ENCODE peak calls at places on chromosomes 4 and X, in five cellular contexts. R is HCT116, E is ascending aorta, S is psoas muscle, O is K562. H is an unnamed sample.
A peak's percentile ranks its signal among the peaks of the same experiment; 100 is the strongest.

GRCh38 chr4:166169111-166169510 is 296.1 kb downstream of the TLL1 start:
- DNase-seq in S (no peak), R (peak; percentile 7), O (no peak), E (no peak), H (no peak)

GRCh38 chr4:152369903-152370296 is 166.0 kb downstream of the FBXW7 start:
- DNase-seq in S (no peak), R (no peak), E (no peak), O (no peak), H (no peak)

GRCh38 chrX:153640045-153640686 is 6.8 kb upstream of the DUSP9 start:
- DNase-seq in O (peak; percentile 3), S (peak; percentile 33), R (no peak), E (no peak), H (no peak)

GRCh38 chrX:24341795-24342194 is 18.6 kb upstream of the SUPT20HL1 start:
- DNase-seq in E (no peak), O (no peak), R (no peak), S (no peak), H (no peak)

GRCh38 chr4:173490817-173491518 is 39.1 kb downstream of the HAND2 start:
- DNase-seq in R (no peak), E (no peak), S (no peak), O (no peak), H (no peak)

GRCh38 chrX:41605144-41605543 is 83.6 kb upstream of the GPR34 start:
- DNase-seq in E (no peak), S (no peak), R (no peak), O (no peak), H (no peak)

GRCh38 chrX:151386838-151387459 is 10.1 kb upstream of the VMA21 start:
- DNase-seq in E (no peak), R (no peak), O (no peak), S (no peak), H (no peak)

GRCh38 chr4:105215609-105216313 is 69.1 kb downstream of the TET2 start:
- DNase-seq in O (no peak), R (no peak), S (no peak), E (no peak), H (no peak)

GRCh38 chrX:40096395-40097091 is 1.2 kb downstream of the BCOR start:
- DNase-seq in E (no peak), S (peak; percentile 67), R (no peak), O (no peak), H (peak; percentile 68)

GRCh38 chrX:40094041-40094899 is 3.5 kb downstream of the BCOR start:
- DNase-seq in E (no peak), R (no peak), O (no peak), S (peak; percentile 83), H (peak; percentile 83)

GRCh38 chrX:40093586-40093985 is 4.2 kb downstream of the BCOR start:
- DNase-seq in E (no peak), S (no peak), O (no peak), R (no peak), H (peak; percentile 23)

GRCh38 chrX:40095588-40096394 is 2.0 kb downstream of the BCOR start:
- DNase-seq in E (no peak), O (no peak), S (no peak), R (no peak), H (no peak)

DNA sequence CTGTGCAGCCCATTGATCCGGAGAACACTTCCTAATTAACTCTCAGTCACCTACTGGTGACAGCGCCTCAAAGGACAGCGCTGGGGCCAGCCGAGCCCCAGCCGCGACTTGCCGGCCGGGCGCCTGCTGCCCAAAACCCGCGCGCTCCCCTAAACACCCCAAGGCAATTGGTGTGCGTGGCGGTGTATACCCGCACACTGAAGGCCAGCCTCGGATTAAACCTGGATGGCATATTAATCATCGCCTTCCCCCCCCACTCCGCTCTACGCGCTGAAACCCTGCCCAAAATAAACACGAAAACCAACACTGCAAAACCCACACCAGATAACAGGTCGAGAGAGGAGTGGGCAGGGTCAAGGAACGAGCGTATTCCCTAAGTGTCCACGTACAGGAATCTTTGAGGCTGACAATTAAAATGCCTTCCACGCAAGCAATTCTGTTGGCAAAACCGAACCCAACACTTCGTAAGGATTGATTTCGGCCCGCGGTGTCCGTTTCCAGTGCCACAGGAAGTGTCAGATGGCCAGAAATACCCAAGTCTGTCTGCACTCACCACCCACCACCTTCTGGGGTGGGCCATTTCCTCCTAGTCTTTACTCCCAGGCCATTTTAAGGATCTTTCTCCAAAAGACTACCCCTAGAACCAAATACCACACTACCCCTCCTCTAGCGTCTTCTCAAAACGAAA is 2.7 kb downstream of the BCOR start:
- DNase-seq in R (no peak), S (no peak), O (no peak), E (no peak), H (peak; percentile 33)
- H3K4me1 ChIP-seq in R (peaks cover 57% of the 10 kb centered on the region), S (peaks cover 20% of the 10 kb centered on the region), O (peaks cover 69% of the 10 kb centered on the region), E (peaks cover 6% of the 10 kb centered on the region), H (peaks cover 46% of the 10 kb centered on the region)

GRCh38 chr4:1986578-1987210 is 22.1 kb downstream of the NELFA start:
- DNase-seq in R (no peak), O (no peak), E (no peak), S (no peak), H (no peak)
- H3K36me3 ChIP-seq in R (peaks cover 23% of the 10 kb centered on the region), O (peaks cover 96% of the 10 kb centered on the region), E (peaks cover 96% of the 10 kb centered on the region), S (peaks cover 99% of the 10 kb centered on the region), H (peaks cover 70% of the 10 kb centered on the region)

GRCh38 chr4:70533791-70534190 is 15.4 kb downstream of the AMTN start:
- DNase-seq in O (no peak), S (no peak), R (no peak), E (no peak), H (no peak)

GRCh38 chr4:70533211-70533610 is 14.8 kb downstream of the AMTN start:
- DNase-seq in S (no peak), R (no peak), O (no peak), E (no peak), H (no peak)

GRCh38 chr4:70544279-70544870 is 26.0 kb downstream of the AMTN start:
- DNase-seq in E (no peak), S (no peak), O (peak; percentile 11), R (peak; percentile 31), H (no peak)

DNA sequence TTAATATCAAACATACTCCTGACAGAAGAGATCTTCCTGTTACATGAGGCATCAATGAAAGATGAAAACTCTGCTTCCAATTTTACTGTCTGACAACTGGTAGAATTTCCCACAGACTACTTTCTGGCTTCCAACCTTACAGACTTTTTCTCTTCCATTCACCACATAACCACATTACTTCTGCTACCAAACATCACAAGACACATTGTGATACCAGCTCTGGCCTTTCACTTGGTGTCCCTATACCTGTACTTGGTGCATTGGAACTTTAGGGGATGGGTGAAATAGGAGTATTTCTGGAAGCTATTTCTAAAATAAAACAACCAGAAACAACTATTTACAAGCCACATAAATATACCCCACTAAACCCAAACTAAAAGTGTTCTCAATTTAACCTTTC is 20.5 kb downstream of the AMTN start:
- DNase-seq in R (no peak), O (no peak), S (no peak), E (no peak), H (no peak)
- H3K9me3 ChIP-seq in R (no peaks in the 10 kb centered on the region), O (no peaks in the 10 kb centered on the region), S (no peaks in the 10 kb centered on the region), E (no peaks in the 10 kb centered on the region), H (no peaks in the 10 kb centered on the region)

GRCh38 chr4:128830906-128831525 is 21.5 kb downstream of the JADE1 start:
- DNase-seq in O (no peak), E (no peak), R (no peak), S (no peak), H (no peak)

GRCh38 chr4:128831526-128832252 is 22.2 kb downstream of the JADE1 start:
- DNase-seq in E (no peak), S (no peak), O (no peak), R (no peak), H (peak; percentile 27)

GRCh38 chr4:128825226-128825625 is 15.7 kb downstream of the JADE1 start:
- DNase-seq in R (peak; percentile 38), O (no peak), E (no peak), S (no peak), H (peak; percentile 49)

GRCh38 chr4:128823025-128823661 is 13.6 kb downstream of the JADE1 start:
- DNase-seq in E (no peak), S (no peak), R (peak; percentile 21), O (no peak), H (peak; percentile 46)

GRCh38 chr4:128827280-128827679 is 17.8 kb downstream of the JADE1 start:
- DNase-seq in E (no peak), O (no peak), R (no peak), S (no peak), H (no peak)
- H3K4me1 ChIP-seq in E (peaks cover 37% of the 10 kb centered on the region), O (peaks cover 12% of the 10 kb centered on the region), R (peaks cover 34% of the 10 kb centered on the region), S (peaks cover 72% of the 10 kb centered on the region), H (peaks cover 41% of the 10 kb centered on the region)

DNA sequence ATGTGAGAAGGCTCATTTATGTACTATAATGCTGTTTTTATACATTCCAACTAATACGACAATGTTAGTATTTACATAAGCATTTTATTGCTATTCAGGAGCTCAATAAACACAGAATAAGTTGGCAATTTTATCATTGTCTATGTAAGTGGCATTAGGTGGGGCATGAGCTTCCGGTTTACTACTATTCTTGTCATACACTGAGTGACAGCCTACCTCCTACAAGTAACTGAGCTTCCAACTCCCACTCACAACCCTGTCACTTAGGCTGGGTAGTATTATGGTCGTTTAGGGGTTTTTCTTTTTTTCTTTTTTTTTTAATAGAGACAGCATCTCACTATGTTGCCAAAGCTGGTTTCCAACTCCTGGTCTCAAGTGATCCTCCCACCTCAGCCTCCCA is 7.4 kb downstream of the PPID start:
- DNase-seq in O (no peak), R (no peak), E (no peak), S (no peak), H (no peak)
- H3K36me3 ChIP-seq in O (peaks cover 95% of the 10 kb centered on the region), R (peaks cover 68% of the 10 kb centered on the region), E (peaks cover 72% of the 10 kb centered on the region), S (peaks cover 99% of the 10 kb centered on the region), H (peaks cover 75% of the 10 kb centered on the region)

GRCh38 chrX:141787655-141788054 is 50.5 kb upstream of the MAGEC3 start:
- DNase-seq in E (no peak), S (no peak), O (no peak), R (no peak), H (no peak)
- H3K9me3 ChIP-seq in E (no peaks in the 10 kb centered on the region), S (no peaks in the 10 kb centered on the region), O (no peaks in the 10 kb centered on the region), R (no peaks in the 10 kb centered on the region), H (no peaks in the 10 kb centered on the region)

GRCh38 chr4:7903686-7904085 is 36.0 kb downstream of the AFAP1 start:
- DNase-seq in R (no peak), S (no peak), E (no peak), O (no peak), H (no peak)
- H3K4me1 ChIP-seq in R (peaks cover 6% of the 10 kb centered on the region), S (no peaks in the 10 kb centered on the region), E (peaks cover 68% of the 10 kb centered on the region), O (no peaks in the 10 kb centered on the region), H (peaks cover 80% of the 10 kb centered on the region)

GRCh38 chr4:182141623-182142022 is 101.6 kb upstream of the TENM3 start:
- DNase-seq in S (no peak), O (no peak), E (no peak), R (no peak), H (no peak)

GRCh38 chr4:182143822-182144620 is 99.2 kb upstream of the TENM3 start:
- DNase-seq in S (no peak), O (no peak), R (no peak), E (no peak), H (peak; percentile 76)

GRCh38 chr4:182144621-182145359 is 98.4 kb upstream of the TENM3 start:
- DNase-seq in O (no peak), R (no peak), E (no peak), S (no peak), H (no peak)

GRCh38 chr4:182142146-182143085 is 100.8 kb upstream of the TENM3 start:
- DNase-seq in O (no peak), S (no peak), E (no peak), R (no peak), H (peak; percentile 27)

GRCh38 chr4:182143086-182143821 is 99.9 kb upstream of the TENM3 start:
- DNase-seq in E (no peak), O (no peak), R (no peak), S (no peak), H (no peak)
- H3K36me3 ChIP-seq in E (no peaks in the 10 kb centered on the region), O (no peaks in the 10 kb centered on the region), R (no peaks in the 10 kb centered on the region), S (no peaks in the 10 kb centered on the region), H (no peaks in the 10 kb centered on the region)